ENCODE peak calls at places on chromosomes 13 and 19, in seven cellular contexts. F, M, G, Y, U, E and D are unnamed samples.

GRCh38 chr13:44048326-44048725 is 168.6 kb downstream of the LACC1 start:
- DNase-seq in F (no peak), M (no peak), G (no peak), Y (peak; percentile 46), U (no peak), E (no peak), D (no peak)

GRCh38 chr19:34662919-34663318 is 14.0 kb downstream of the SCGB2B2 start:
- DNase-seq in F (no peak), M (no peak), G (no peak), Y (peak; percentile 36), U (no peak), E (no peak), D (no peak)

GRCh38 chr13:59211636-59212035 is 952.1 kb downstream of the DIAPH3 start:
- DNase-seq in F (no peak), M (no peak), G (no peak), Y (no peak), U (no peak), E (no peak), D (no peak)

GRCh38 chr13:49062297-49062896 is 86.7 kb downstream of the FNDC3A start:
- DNase-seq in F (peak; percentile 15), M (no peak), G (no peak), Y (peak; percentile 35), U (peak; percentile 15), E (no peak), D (no peak)

GRCh38 chr19:11017275-11018035 is 56.6 kb downstream of the SMARCA4 start:
- DNase-seq in F (no peak), M (peak; percentile 51), G (no peak), Y (no peak), U (no peak), E (no peak), D (no peak)

GRCh38 chr19:14494910-14495677 is 833 bp downstream of the GIPC1 start:
- DNase-seq in F (no peak), M (peak; percentile 97), G (no peak), Y (peak; percentile 79), U (no peak), E (no peak), D (peak; percentile 60)

GRCh38 chr13:26377038-26377437 is 123.1 kb downstream of the CDK8 start:
- DNase-seq in F (peak; percentile 3), M (no peak), G (no peak), Y (peak; percentile 44), U (peak; percentile 1), E (no peak), D (peak; percentile 11)

GRCh38 chr13:98521876-98522275 is 55.0 kb downstream of the STK24 start:
- DNase-seq in F (no peak), M (no peak), G (no peak), Y (no peak), U (no peak), E (no peak), D (no peak)

GRCh38 chr19:34998777-34999497 is 1.2 kb upstream of the GRAMD1A start:
- DNase-seq in F (no peak), M (peak; percentile 68), G (peak; percentile 72), Y (no peak), U (no peak), E (no peak), D (no peak)

GRCh38 chr13:33194820-33195692 is 90.5 kb downstream of the STARD13 start:
- DNase-seq in F (peak; percentile 96), M (no peak), G (no peak), Y (peak; percentile 54), U (peak; percentile 94), E (no peak), D (no peak)

GRCh38 chr13:45786293-45786920 is 65.1 kb downstream of the SIAH3 start:
- DNase-seq in F (no peak), M (no peak), G (no peak), Y (no peak), U (no peak), E (no peak), D (peak; percentile 34)

GRCh38 chr19:45499196-45500180 is 1.2 kb downstream of the PPM1N start:
- DNase-seq in F (no peak), M (peak; percentile 89), G (no peak), Y (peak; percentile 42), U (no peak), E (peak; percentile 60), D (peak; percentile 49)

GRCh38 chr19:45069056-45069455 is 7.2 kb downstream of the ZNF296 start:
- DNase-seq in F (no peak), M (peak; percentile 97), G (no peak), Y (peak; percentile 24), U (peak; percentile 18), E (no peak), D (no peak)

GRCh38 chr13:33349996-33350826 is 64.7 kb upstream of the STARD13 start:
- DNase-seq in F (peak; percentile 39), M (peak; percentile 88), G (peak; percentile 71), Y (peak; percentile 37), U (peak; percentile 48), E (peak; percentile 34), D (no peak)

GRCh38 chr19:28606269-28607032 is 606.5 kb downstream of the UQCRFS1 start:
- DNase-seq in F (no peak), M (no peak), G (no peak), Y (no peak), U (no peak), E (no peak), D (no peak)

GRCh38 chr19:40862333-40862732 is 12.1 kb upstream of the CYP2A6 start:
- DNase-seq in F (no peak), M (no peak), G (no peak), Y (no peak), U (no peak), E (no peak), D (no peak)

GRCh38 chr13:105979586-105979985 is 555.9 kb downstream of the EFNB2 start:
- DNase-seq in F (no peak), M (no peak), G (no peak), Y (peak; percentile 59), U (no peak), E (no peak), D (peak; percentile 74)

GRCh38 chr19:56720281-56720680 is 48.7 kb upstream of the ZNF835 start:
- DNase-seq in F (no peak), M (no peak), G (no peak), Y (no peak), U (no peak), E (no peak), D (no peak)

GRCh38 chr13:43232866-43233265 is 209.5 kb downstream of the DNAJC15 start:
- DNase-seq in F (peak; percentile 77), M (no peak), G (no peak), Y (peak; percentile 81), U (peak; percentile 71), E (no peak), D (peak; percentile 51)

GRCh38 chr13:38664920-38665319 is 22.0 kb upstream of the FREM2 start:
- DNase-seq in F (no peak), M (no peak), G (no peak), Y (no peak), U (no peak), E (no peak), D (peak; percentile 79)

GRCh38 chr13:28550721-28551497 is 56.0 kb upstream of the FLT1 start:
- DNase-seq in F (no peak), M (no peak), G (no peak), Y (no peak), U (no peak), E (no peak), D (no peak)

GRCh38 chr13:50635504-50635903 is 208.0 kb downstream of the DLEU7 start:
- DNase-seq in F (no peak), M (no peak), G (peak; percentile 35), Y (no peak), U (no peak), E (peak; percentile 29), D (no peak)

GRCh38 chr13:97826421-97826965 is 127.0 kb upstream of the IPO5 start:
- DNase-seq in F (no peak), M (no peak), G (no peak), Y (no peak), U (no peak), E (no peak), D (no peak)

GRCh38 chr19:11196406-11197287 is 698 bp downstream of the KANK2 start:
- DNase-seq in F (peak; percentile 28), M (peak; percentile 99), G (peak; percentile 64), Y (peak; percentile 37), U (peak; percentile 31), E (no peak), D (no peak)

GRCh38 chr13:100665403-100665802 is 9.2 kb downstream of the TMTC4 start:
- DNase-seq in F (no peak), M (no peak), G (no peak), Y (no peak), U (no peak), E (no peak), D (no peak)

DNA sequence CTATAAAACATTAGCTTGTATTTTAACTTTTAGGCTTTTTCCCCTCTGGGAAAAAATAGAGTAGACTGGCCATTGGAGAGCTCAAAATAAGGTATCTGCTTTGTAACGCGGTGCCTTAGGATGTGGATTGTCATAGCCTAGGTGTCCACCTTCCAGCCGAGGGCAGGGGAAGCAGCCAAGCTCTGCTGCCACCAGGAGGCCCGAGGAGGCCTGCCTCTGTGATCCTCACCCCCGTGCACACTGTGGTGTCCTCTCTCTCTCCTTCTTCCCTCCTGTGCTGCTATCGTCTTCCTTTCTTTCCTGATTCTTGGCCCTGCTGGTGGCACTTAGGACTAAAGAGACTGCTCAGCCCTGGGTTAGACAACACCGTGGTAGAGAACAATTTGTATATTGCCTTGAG is 11.3 kb downstream of the HNRNPM start:
- DNase-seq in F (no peak), M (no peak), G (no peak), Y (no peak), U (no peak), E (peak; percentile 35), D (no peak)
- TF ChIP-seq CTCF in F (no peak), M (peak; percentile 17), G (peak; percentile 13), Y (peak; percentile 37), U (peak; percentile 20), E (peak; percentile 40), D (peak; percentile 40)

GRCh38 chr19:5964816-5965565 is 12.9 kb downstream of the RANBP3 start:
- DNase-seq in F (no peak), M (peak; percentile 61), G (no peak), Y (no peak), U (no peak), E (no peak), D (no peak)
- H3K4me1 ChIP-seq in F (peaks cover 62% of the 10 kb centered on the region), M (peaks cover 19% of the 10 kb centered on the region), G (peaks cover 100% of the 10 kb centered on the region), Y (peaks cover 14% of the 10 kb centered on the region), U (peaks cover 56% of the 10 kb centered on the region), E (peaks cover 68% of the 10 kb centered on the region), D (peaks cover 22% of the 10 kb centered on the region)

GRCh38 chr19:39308531-39309304 is 11.9 kb downstream of the LRFN1 start:
- DNase-seq in F (no peak), M (peak; percentile 52), G (no peak), Y (no peak), U (no peak), E (no peak), D (peak; percentile 4)
- H3K27me3 ChIP-seq in F (peaks cover 56% of the 10 kb centered on the region), M (peaks cover 38% of the 10 kb centered on the region), G (peaks cover 51% of the 10 kb centered on the region), Y (no peaks in the 10 kb centered on the region), U (peaks cover 34% of the 10 kb centered on the region), E (peaks cover 59% of the 10 kb centered on the region), D (peaks cover 60% of the 10 kb centered on the region)

DNA sequence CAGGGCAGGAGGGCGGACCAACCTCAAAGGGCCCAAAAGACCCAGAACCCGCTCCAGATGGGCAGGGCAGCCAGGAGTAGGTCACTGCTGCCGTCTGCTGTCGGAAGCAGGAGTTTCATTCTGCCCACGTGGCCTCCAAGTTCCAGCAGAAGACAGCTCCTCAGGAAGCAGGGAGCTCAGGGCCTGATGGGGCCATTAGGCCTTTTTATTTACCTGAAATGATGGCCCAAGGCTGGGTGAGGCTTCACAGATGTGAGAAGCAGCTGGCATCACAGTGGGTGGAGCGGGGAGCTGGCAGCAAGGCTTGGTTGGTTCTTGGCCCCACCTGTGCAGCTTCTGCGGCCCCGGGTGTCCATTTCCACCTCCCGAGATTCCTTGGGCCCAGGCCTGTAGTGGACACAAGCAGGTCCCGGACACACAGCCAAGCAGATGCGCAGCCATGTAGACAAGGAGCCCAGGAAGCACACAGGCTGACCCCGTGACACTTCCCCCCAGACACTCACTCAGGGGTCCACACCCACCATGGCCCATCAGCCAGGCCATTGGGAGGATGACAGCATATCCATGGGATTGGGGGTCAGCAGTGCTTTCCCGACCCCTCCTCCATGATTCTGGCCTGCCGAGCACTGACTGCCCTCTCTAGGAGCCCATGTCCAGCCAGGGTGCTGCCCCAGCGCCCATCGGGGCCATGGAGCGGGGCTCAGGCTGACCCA is 26.4 kb downstream of the C13orf46 start:
- DNase-seq in F (peak; percentile 43), M (peak; percentile 98), G (peak; percentile 59), Y (peak; percentile 55), U (no peak), E (peak; percentile 62), D (peak; percentile 42)
- TF ChIP-seq CTCF in F (peak; percentile 49), M (peak; percentile 84), G (peak; percentile 72), Y (peak; percentile 59), U (peak; percentile 73), E (peak; percentile 78), D (peak; percentile 87)